ENCODE peak calls at places on chromosomes 6 and 20, in four cellular contexts. B is activated CD4-positive, alpha-beta T cell treated with anti-CD3 and anti-CD28 coated beads, Interleukin-2, amount 50 U/mL, for 24 hours; U is endothelial cell; Z is stimulated activated CD4-positive, alpha-beta T cell treated with anti-CD3 and anti-CD28 coated beads, Interleukin-1b, Interleukin-23, amount 100 ng/mL, for 1 hour. J is an unnamed sample.

GRCh38 chr6:35370799-35371493 is 28.6 kb downstream of the PPARD start:
- DNase-seq in U (no peak), B (no peak), Z (no peak), J (no peak)

GRCh38 chr6:6407061-6407723 is 86.7 kb upstream of the F13A1 start:
- DNase-seq in Z (no peak), B (no peak), U (no peak), J (no peak)

GRCh38 chr20:58698741-58699141 is 6.1 kb downstream of the NPEPL1 start:
- DNase-seq in B (no peak), U (no peak), Z (no peak), J (no peak)

GRCh38 chr6:142489722-142490610 is 188.2 kb downstream of the ADGRG6 start:
- DNase-seq in B (no peak), Z (no peak), U (no peak), J (no peak)

GRCh38 chr6:109069746-109070145 is 24.9 kb downstream of the SESN1 start:
- DNase-seq in U (no peak), Z (no peak), B (no peak), J (no peak)

GRCh38 chr6:322940-323729 is 30.8 kb downstream of the DUSP22 start:
- DNase-seq in B (no peak), U (no peak), Z (no peak), J (no peak)

GRCh38 chr20:22905667-22906066 is 129.4 kb upstream of the SSTR4 start:
- DNase-seq in B (no peak), U (no peak), Z (no peak), J (no peak)

GRCh38 chr20:10113746-10114145 is 79.0 kb downstream of the ANKEF1 start:
- DNase-seq in U (no peak), Z (no peak), B (no peak), J (no peak)

GRCh38 chr6:1770435-1770843 is 160.7 kb downstream of the FOXC1 start:
- DNase-seq in B (no peak), U (no peak), Z (no peak), J (no peak)

GRCh38 chr6:157670466-157671186 is 152.4 kb upstream of the SNX9 start:
- DNase-seq in Z (no peak), B (no peak), U (no peak), J (no peak)

GRCh38 chr6:123808556-123808955 is 4.9 kb downstream of the NKAIN2 start:
- DNase-seq in Z (no peak), B (no peak), U (no peak), J (no peak)

GRCh38 chr6:351011-351866 is 40.3 kb upstream of the IRF4 start:
- DNase-seq in U (no peak), B (no peak), Z (no peak), J (no peak)

J was measured in D341Med.